ENCODE peak calls at places on chromosomes 4 and X, in nine cellular contexts. Q is GM13976; L is activated naive CD4-positive, alpha-beta T cell treated with Interleukin-2 at 50 U/mL for 16 hours; Z is Right ventricle myocardium superior; P is GDM1; N is GM20000; I is heart left ventricle; U is RCC 7860; C is HTR-8/SVneo. R is an unnamed sample.

GRCh38 chr4:24991015-24991414 is 39.7 kb downstream of the LGI2 start:
- DNase-seq in L (no peak), Z (no peak), U (no peak), P (no peak), Q (no peak), I (peak), N (no peak), C (no peak), R (no peak)

GRCh38 chrX:9566150-9566621 is 101.3 kb downstream of the TBL1X start:
- DNase-seq in P (no peak), I (peak), U (peak), L (peak), C (peak), Q (no peak), N (no peak), Z (peak), R (peak)

GRCh38 chr4:168632246-168632832 is 135.5 kb downstream of the PALLD start:
- DNase-seq in I (no peak), C (no peak), U (peak), Q (no peak), N (no peak), Z (no peak), P (no peak), L (no peak), R (peak)

GRCh38 chrX:40005290-40006011 is 92.3 kb downstream of the BCOR start:
- DNase-seq in Z (no peak), I (no peak), L (no peak), N (no peak), P (no peak), U (no peak), Q (no peak), C (no peak), R (no peak)

GRCh38 chr4:27789768-27790167 is 929.1 kb downstream of the STIM2 start:
- DNase-seq in P (no peak), Z (no peak), I (no peak), N (no peak), L (no peak), Q (no peak), C (peak), U (no peak), R (no peak)

GRCh38 chr4:8004066-8004465 is 64.4 kb upstream of the AFAP1 start:
- DNase-seq in Q (no peak), P (no peak), N (no peak), U (no peak), Z (peak), I (no peak), C (no peak), L (no peak), R (no peak)

GRCh38 chr4:147336252-147336651 is 144.6 kb upstream of the EDNRA start:
- DNase-seq in Z (no peak), Q (no peak), C (no peak), L (no peak), N (no peak), I (no peak), U (no peak), P (no peak), R (peak)

GRCh38 chr4:128168701-128169100 is 107.6 kb downstream of the LARP1B start:
- DNase-seq in L (no peak), N (no peak), P (no peak), C (no peak), U (no peak), Q (no peak), Z (no peak), I (no peak), R (no peak)

GRCh38 chr4:31917334-31917733 is 1197.2 kb downstream of the PCDH7 start:
- DNase-seq in P (no peak), Q (no peak), I (no peak), Z (no peak), L (no peak), U (no peak), N (no peak), C (no peak), R (no peak)

GRCh38 chr4:145719752-145720624 is 40.0 kb downstream of the C4orf51 start:
- DNase-seq in Z (no peak), I (no peak), C (no peak), Q (peak), P (no peak), N (peak), L (peak), U (no peak), R (no peak)

GRCh38 chrX:139930923-139931645 is 1.8 kb downstream of the ATP11C start:
- DNase-seq in I (no peak), L (peak), P (peak), N (peak), Q (peak), Z (peak), C (no peak), U (peak), R (no peak)

GRCh38 chrX:10656214-10656613 is 35.8 kb upstream of the MID1 start:
- DNase-seq in L (no peak), C (no peak), I (no peak), Q (no peak), U (no peak), Z (no peak), P (no peak), N (no peak), R (no peak)

GRCh38 chr4:54877006-54877405 is 219.2 kb downstream of the KIT start:
- DNase-seq in I (no peak), L (no peak), Q (no peak), Z (no peak), P (no peak), N (no peak), U (no peak), C (no peak), R (no peak)

GRCh38 chr4:176953021-176953420 is 160.3 kb upstream of the VEGFC start:
- DNase-seq in I (no peak), Z (no peak), N (no peak), L (no peak), P (no peak), Q (no peak), U (no peak), C (no peak), R (no peak)

GRCh38 chr4:153676984-153677383 is 7.1 kb upstream of the TLR2 start:
- DNase-seq in I (no peak), N (no peak), P (no peak), Q (no peak), Z (no peak), L (no peak), U (peak), C (peak), R (no peak)

GRCh38 chrX:48794993-48795501 is 6.8 kb upstream of the HDAC6 start:
- DNase-seq in U (peak), C (peak), P (no peak), L (no peak), I (no peak), Q (no peak), N (no peak), Z (no peak), R (no peak)

GRCh38 chr4:165967486-165967885 is 94.4 kb downstream of the TLL1 start:
- DNase-seq in N (no peak), Z (no peak), L (no peak), C (no peak), U (no peak), P (no peak), I (no peak), Q (no peak), R (no peak)

GRCh38 chr4:40515398-40516293 is 114.0 kb downstream of the RBM47 start:
- DNase-seq in U (peak), L (peak), C (no peak), I (no peak), N (peak), Z (peak), P (no peak), Q (peak), R (no peak)

GRCh38 chrX:8870411-8870810 is 69.2 kb upstream of the FAM9A start:
- DNase-seq in U (no peak), Q (no peak), I (no peak), Z (no peak), C (no peak), L (no peak), N (no peak), P (no peak), R (no peak)

GRCh38 chr4:8524595-8525382 is 55.4 kb upstream of the GPR78 start:
- DNase-seq in P (no peak), U (no peak), C (no peak), Q (no peak), Z (no peak), I (peak), N (no peak), L (no peak), R (no peak)

GRCh38 chr4:7190668-7191545 is 1.4 kb upstream of the SORCS2 start:
- DNase-seq in Z (no peak), I (no peak), N (no peak), C (no peak), L (no peak), U (no peak), P (no peak), Q (no peak), R (no peak)

GRCh38 chr4:129604632-129605031 is 508.7 kb downstream of the C4orf33 start:
- DNase-seq in I (no peak), C (no peak), P (no peak), Q (no peak), Z (no peak), L (no peak), U (no peak), N (no peak), R (no peak)

GRCh38 chr4:46267866-46268265 is 122.1 kb downstream of the GABRA2 start:
- DNase-seq in L (no peak), U (no peak), N (no peak), P (no peak), I (no peak), C (no peak), Q (no peak), Z (no peak), R (no peak)

GRCh38 chrX:18994713-18995112 is 10.8 kb upstream of the PHKA2 start:
- DNase-seq in L (no peak), P (no peak), Q (no peak), C (no peak), Z (no peak), U (peak), I (no peak), N (no peak), R (no peak)

GRCh38 chr4:94726524-94727123 is 31.1 kb upstream of the BMPR1B start:
- DNase-seq in Q (no peak), U (no peak), N (no peak), C (no peak), L (no peak), I (no peak), Z (no peak), P (no peak), R (no peak)

GRCh38 chrX:42485621-42486020 is 292.3 kb downstream of the PPP1R2C start:
- DNase-seq in Q (no peak), C (no peak), Z (no peak), I (no peak), U (peak), N (no peak), L (no peak), P (no peak), R (peak)

GRCh38 chr4:155568641-155569040 is 98.0 kb upstream of the GUCY1A1 start:
- DNase-seq in C (no peak), Q (no peak), I (no peak), P (no peak), N (no peak), Z (no peak), L (no peak), U (no peak), R (no peak)

GRCh38 chrX:131711478-131711867 is 167.6 kb downstream of the OR13H1 start:
- DNase-seq in C (no peak), U (no peak), Q (no peak), L (no peak), I (no peak), N (no peak), P (no peak), Z (no peak), R (no peak)

GRCh38 chrX:42443267-42443666 is 334.7 kb downstream of the PPP1R2C start:
- DNase-seq in P (no peak), L (no peak), Z (no peak), Q (no peak), C (no peak), I (no peak), U (no peak), N (no peak), R (no peak)

GRCh38 chr4:98094118-98094517 is 49.2 kb downstream of the STPG2 start:
- DNase-seq in C (no peak), P (no peak), U (no peak), N (no peak), Z (no peak), L (no peak), Q (no peak), I (no peak), R (no peak)

R was measured in A673.